ENCODE peak calls at places on chromosomes 16 and 17, in six cellular contexts. Y is endothelial cell, T is neural crest cell, Z is fibroblast of pulmonary artery, X is fibroblast of the aortic adventitia, M is SK-N-SH. J is an unnamed sample.

GRCh38 chr16:4687416-4687815 is 5.9 kb upstream of the NUDT16L1 start:
- DNase-seq in X (no peak), T (no peak), M (no peak), Z (no peak), Y (no peak), J (no peak)

GRCh38 chr17:13520899-13521572 is 80.7 kb downstream of the HS3ST3A1 start:
- DNase-seq in Y (no peak), Z (peak), M (no peak), T (no peak), X (peak), J (no peak)

GRCh38 chr17:57293077-57293476 is 36.8 kb downstream of the MSI2 start:
- DNase-seq in Z (no peak), T (no peak), X (no peak), Y (no peak), M (no peak), J (no peak)

GRCh38 chr16:84294196-84295142 is at the start of gene WFDC1:
- DNase-seq in T (no peak), M (peak), Z (peak), Y (no peak), X (peak), J (peak)

GRCh38 chr16:3509470-3509928 is 8.7 kb downstream of the CLUAP1 start:
- DNase-seq in X (no peak), M (no peak), Z (no peak), Y (no peak), T (no peak), J (no peak)

GRCh38 chr16:49599281-49599680 is 225.7 kb downstream of the C16orf78 start:
- DNase-seq in T (no peak), Z (no peak), Y (no peak), X (no peak), M (no peak), J (no peak)

GRCh38 chr17:42438600-42439567 is 15.8 kb upstream of the CAVIN1 start:
- DNase-seq in M (no peak), Z (peak), T (peak), Y (no peak), X (no peak), J (peak)

GRCh38 chr16:54633943-54634362 is 296.7 kb upstream of the IRX5 start:
- DNase-seq in X (peak), M (no peak), Z (peak), T (peak), Y (peak), J (peak)

GRCh38 chr16:65064131-65064530 is 57.7 kb downstream of the CDH11 start:
- DNase-seq in T (no peak), X (no peak), M (no peak), Y (no peak), Z (no peak), J (no peak)

GRCh38 chr17:32549559-32549958 is 62.8 kb downstream of the CDK5R1 start:
- DNase-seq in T (no peak), X (no peak), M (no peak), Y (no peak), Z (no peak), J (no peak)

GRCh38 chr16:901149-901548 is 69.6 kb downstream of the LMF1 start:
- DNase-seq in Z (no peak), Y (no peak), M (no peak), T (no peak), X (no peak), J (no peak)

GRCh38 chr17:62652251-62653001 is 25.0 kb downstream of the MRC2 start:
- DNase-seq in T (no peak), M (peak), Z (peak), Y (peak), X (peak), J (no peak)

GRCh38 chr16:72291531-72291981 is 119.6 kb upstream of the PMFBP1 start:
- DNase-seq in Y (no peak), T (no peak), X (peak), M (no peak), Z (peak), J (no peak)

GRCh38 chr17:44451832-44452231 is 51.4 kb downstream of the GPATCH8 start:
- DNase-seq in X (no peak), Y (no peak), M (no peak), Z (no peak), T (no peak), J (no peak)

GRCh38 chr17:8728251-8728925 is 16.2 kb downstream of the CCDC42 start:
- DNase-seq in Y (no peak), T (no peak), Z (no peak), M (no peak), X (peak), J (no peak)

GRCh38 chr17:60128171-60128859 is 21.5 kb upstream of the CA4 start:
- DNase-seq in Z (no peak), X (no peak), T (no peak), Y (no peak), M (peak), J (no peak)

GRCh38 chr17:81520021-81520894 is 7.7 kb upstream of the ACTG1 start:
- DNase-seq in Y (no peak), M (no peak), T (no peak), X (no peak), Z (no peak), J (peak)

GRCh38 chr17:57889892-57890856 is 40.3 kb upstream of the MRPS23 start:
- DNase-seq in Z (peak), T (no peak), M (peak), Y (no peak), X (peak), J (no peak)

GRCh38 chr17:7403043-7403901 is 625 bp downstream of the TMEM256 start:
- DNase-seq in Y (peak), Z (no peak), M (peak), T (peak), X (no peak), J (peak)

GRCh38 chr16:11251525-11252481 is 4.2 kb downstream of the SOCS1 start:
- DNase-seq in Y (no peak), T (no peak), M (no peak), X (peak), Z (peak), J (no peak)

GRCh38 chr16:14302031-14302398 is 230.9 kb downstream of the MRTFB start:
- DNase-seq in M (peak), X (peak), Y (peak), T (no peak), Z (peak), J (peak)

GRCh38 chr16:14300631-14301149 is 229.6 kb downstream of the MRTFB start:
- DNase-seq in Y (peak), X (peak), T (no peak), M (peak), Z (peak), J (peak)

GRCh38 chr16:14303182-14303618 is 232.1 kb downstream of the MRTFB start:
- DNase-seq in M (no peak), Y (no peak), Z (peak), X (peak), T (no peak), J (no peak)

GRCh38 chr16:14302399-14303181 is 231.5 kb downstream of the MRTFB start:
- DNase-seq in Y (peak), M (peak), Z (no peak), T (peak), X (no peak), J (peak)

DNA sequence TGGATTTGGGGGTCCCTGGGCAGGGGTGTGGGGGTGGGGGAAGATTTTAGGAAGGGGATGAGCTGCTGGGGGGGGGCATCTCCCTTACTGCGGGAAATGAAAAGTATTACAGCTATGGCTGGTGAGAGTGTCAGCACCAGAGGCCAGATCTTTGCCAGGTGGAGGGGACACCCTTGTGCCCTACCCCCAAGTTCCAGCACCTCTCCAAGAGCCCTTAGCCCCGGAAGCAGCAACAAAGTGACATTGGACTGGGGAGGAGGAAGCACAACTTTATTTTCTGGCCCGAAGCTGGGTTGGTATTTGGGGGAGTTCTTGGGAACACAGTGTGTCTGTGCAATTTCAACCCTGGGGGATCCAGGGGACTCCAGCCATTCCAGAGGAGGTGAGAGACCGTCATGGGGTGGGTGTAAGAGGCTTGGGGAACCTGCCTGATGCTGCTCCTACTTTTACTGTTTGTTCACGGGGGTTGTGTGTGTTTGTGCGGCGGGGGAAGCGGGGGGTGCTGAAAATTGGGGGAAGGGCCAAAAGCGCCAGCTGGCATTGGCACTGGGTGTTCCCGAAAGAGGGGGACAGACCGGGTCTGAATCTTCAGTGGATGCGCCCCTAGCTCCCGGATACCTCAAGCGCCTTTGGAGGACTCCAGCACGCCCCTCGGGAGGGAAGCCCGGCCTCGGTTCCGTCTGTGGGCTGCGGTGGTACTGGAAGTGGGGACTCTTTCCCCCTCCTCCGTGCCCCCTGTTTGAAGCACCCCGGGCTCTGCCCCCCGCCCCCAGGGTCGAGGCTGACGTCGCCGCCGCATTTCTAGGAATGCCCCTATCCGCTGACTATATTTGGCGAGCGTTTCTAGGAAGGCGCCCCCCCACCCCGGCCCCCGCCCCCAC is 230.3 kb downstream of the MRTFB start:
- DNase-seq in X (peak), Z (no peak), T (no peak), M (peak), Y (no peak), J (no peak)
- TF ChIP-seq CTCF in X (no peak), Z (no peak), T (no peak), M (no peak), Y (no peak), J (no peak)

DNA sequence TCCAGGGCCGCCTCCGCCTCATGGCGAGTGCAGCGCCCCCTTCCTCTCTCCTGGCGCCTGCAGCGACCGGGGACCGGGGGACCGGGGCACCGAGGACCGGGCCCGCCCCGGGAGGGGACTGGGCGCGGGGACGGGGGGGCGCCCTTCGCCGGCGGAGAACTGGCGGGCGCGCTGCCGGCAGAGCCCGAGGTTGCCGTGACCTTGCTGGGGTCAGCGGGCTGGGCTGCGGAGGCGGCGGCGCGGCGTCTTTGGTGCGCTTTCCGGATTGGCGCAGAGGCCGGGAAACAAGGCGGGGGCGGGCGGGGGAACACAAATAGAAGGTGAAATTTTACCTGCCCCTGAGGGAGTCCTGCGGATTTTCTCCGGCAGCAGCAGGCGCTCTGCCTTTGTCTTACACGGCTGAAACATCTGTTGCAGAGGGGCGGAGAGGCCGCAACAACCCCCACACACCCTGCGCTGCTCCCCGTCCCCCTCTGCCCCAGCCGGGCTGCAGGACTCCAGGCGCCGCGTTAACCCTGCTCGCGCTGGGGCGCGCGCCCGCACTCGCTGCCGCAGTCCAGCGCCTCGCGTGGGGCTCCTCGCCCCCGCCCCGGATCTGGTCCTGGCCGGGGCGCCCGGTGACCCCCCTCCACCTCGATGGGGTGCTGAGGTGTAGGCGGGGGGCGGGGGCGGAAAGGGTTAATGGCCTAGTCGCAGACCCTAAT is 53.5 kb downstream of the SREBF1 start:
- DNase-seq in X (no peak), Z (peak), M (peak), T (peak), Y (peak), J (peak)
- TF ChIP-seq CTCF in X (no peak), Z (no peak), M (peak), T (peak), Y (peak), J (peak)

GRCh38 chr16:77781091-77781490 is 7.3 kb upstream of the VAT1L start:
- DNase-seq in Y (no peak), X (no peak), Z (no peak), M (no peak), T (no peak), J (no peak)

GRCh38 chr16:77780378-77780837 is 8.0 kb upstream of the VAT1L start:
- DNase-seq in X (peak), Z (peak), Y (no peak), T (no peak), M (no peak), J (no peak)

GRCh38 chr16:77785365-77785764 is 3.0 kb upstream of the VAT1L start:
- DNase-seq in T (no peak), M (no peak), X (no peak), Z (no peak), Y (no peak), J (no peak)

GRCh38 chr16:77784441-77785356 is 3.7 kb upstream of the VAT1L start:
- DNase-seq in X (peak), T (no peak), Y (no peak), Z (no peak), M (peak), J (no peak)

DNA sequence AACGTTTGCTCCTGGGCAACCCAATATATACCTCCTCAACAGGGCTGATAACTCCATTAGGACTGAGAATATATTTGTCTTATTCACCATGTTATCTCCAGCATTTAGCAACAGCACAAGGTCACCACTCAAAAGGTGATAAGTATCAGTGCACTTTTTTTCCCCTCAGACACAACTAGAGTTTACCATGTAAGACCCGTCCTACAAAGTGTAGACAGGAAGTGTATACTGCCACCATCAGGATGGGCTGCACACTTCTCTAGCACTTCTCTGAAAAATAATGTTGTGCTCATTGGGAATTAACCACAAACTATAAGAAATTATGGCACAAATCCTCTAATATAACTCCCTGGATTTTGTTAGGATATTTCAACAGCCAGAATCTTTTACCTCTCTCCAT is 5.7 kb upstream of the VAT1L start:
- DNase-seq in T (no peak), Z (no peak), Y (no peak), X (peak), M (peak), J (no peak)
- TF ChIP-seq CTCF in T (peak), Z (peak), Y (no peak), X (peak), M (peak), J (peak)

GRCh38 chr17:11996722-11997146 is 541 bp downstream of the ZNF18 start:
- DNase-seq in M (no peak), Y (no peak), X (peak), Z (peak), T (no peak), J (no peak)
- TF ChIP-seq CTCF in M (no peak), Y (no peak), X (peak), Z (peak), T (peak), J (no peak)